ENCODE peak calls at places on chromosome 10, in four cellular contexts. One of them, this sample, is unnamed.

GRCh38 chr10:3977761-3978160 is 192.8 kb upstream of the KLF6 start:
- DNase-seq in GM12878: no peak
- DNase-seq in HepG2: peak; percentile 2
- DNase-seq in H1: no peak
- DNase-seq in this sample: no peak

GRCh38 chr10:22444219-22444788 is 99.0 kb downstream of the SPAG6 start:
- DNase-seq in H1: no peak
- DNase-seq in GM12878: no peak
- DNase-seq in HepG2: no peak
- DNase-seq in this sample: no peak

GRCh38 chr10:47024399-47025252 is 113.4 kb downstream of the PTPN20 start:
- DNase-seq in H1: peak; percentile 33
- DNase-seq in HepG2: peak; percentile 53
- DNase-seq in GM12878: peak; percentile 16
- DNase-seq in this sample: peak; percentile 88

GRCh38 chr10:58275261-58275660 is 6.3 kb downstream of the CISD1 start:
- DNase-seq in GM12878: no peak
- DNase-seq in H1: no peak
- DNase-seq in HepG2: no peak
- DNase-seq in this sample: no peak

GRCh38 chr10:20041931-20042330 is 225.7 kb downstream of the PLXDC2 start:
- DNase-seq in HepG2: no peak
- DNase-seq in GM12878: no peak
- DNase-seq in H1: no peak
- DNase-seq in this sample: no peak

GRCh38 chr10:93894516-93895378 is 969 bp downstream of the SLC35G1 start:
- DNase-seq in H1: no peak
- DNase-seq in HepG2: no peak
- DNase-seq in GM12878: no peak
- DNase-seq in this sample: no peak

GRCh38 chr10:100146875-100147665 is 38.8 kb downstream of the ERLIN1 start:
- DNase-seq in GM12878: no peak
- DNase-seq in HepG2: no peak
- DNase-seq in H1: no peak
- DNase-seq in this sample: no peak

GRCh38 chr10:102997998-102998397 is 79.9 kb downstream of the CNNM2 start:
- DNase-seq in HepG2: peak; percentile 65
- DNase-seq in GM12878: peak; percentile 33
- DNase-seq in H1: no peak
- DNase-seq in this sample: no peak

GRCh38 chr10:119543814-119544642 is 1.5 kb upstream of the RGS10 start:
- DNase-seq in HepG2: no peak
- DNase-seq in GM12878: no peak
- DNase-seq in H1: no peak
- DNase-seq in this sample: no peak

GRCh38 chr10:88028654-88029053 is 165.2 kb downstream of the PTEN start:
- DNase-seq in H1: no peak
- DNase-seq in HepG2: peak; percentile 61
- DNase-seq in GM12878: no peak
- DNase-seq in this sample: no peak

GRCh38 chr10:62059424-62059913 is 158.0 kb downstream of the ARID5B start:
- DNase-seq in HepG2: no peak
- DNase-seq in GM12878: no peak
- DNase-seq in H1: no peak
- DNase-seq in this sample: no peak

GRCh38 chr10:85333594-85333993 is 1005.2 kb downstream of the CCSER2 start:
- DNase-seq in H1: no peak
- DNase-seq in GM12878: no peak
- DNase-seq in HepG2: no peak
- DNase-seq in this sample: no peak

GRCh38 chr10:35237766-35238512 is 98.4 kb upstream of the CCNY start:
- DNase-seq in GM12878: no peak
- DNase-seq in HepG2: peak; percentile 44
- DNase-seq in H1: no peak
- DNase-seq in this sample: no peak

GRCh38 chr10:94687625-94688248 is 4.2 kb downstream of the CYP2C18 start:
- DNase-seq in HepG2: no peak
- DNase-seq in GM12878: no peak
- DNase-seq in H1: no peak
- DNase-seq in this sample: no peak

GRCh38 chr10:74113546-74113945 is 37.1 kb downstream of the AP3M1 start:
- DNase-seq in HepG2: no peak
- DNase-seq in GM12878: no peak
- DNase-seq in H1: no peak
- DNase-seq in this sample: no peak

GRCh38 chr10:20659225-20659624 is 237.9 kb downstream of the NEBL start:
- DNase-seq in HepG2: no peak
- DNase-seq in GM12878: no peak
- DNase-seq in H1: no peak
- DNase-seq in this sample: no peak

GRCh38 chr10:28719789-28720436 is 42.6 kb downstream of the BAMBI start:
- DNase-seq in GM12878: no peak
- DNase-seq in HepG2: peak; percentile 53
- DNase-seq in H1: no peak
- DNase-seq in this sample: no peak

GRCh38 chr10:73650537-73651331 is 5.1 kb downstream of the SYNPO2L start:
- DNase-seq in H1: no peak
- DNase-seq in GM12878: peak; percentile 65
- DNase-seq in HepG2: no peak
- DNase-seq in this sample: no peak

GRCh38 chr10:129631870-129632623 is 165.0 kb downstream of the MGMT start:
- DNase-seq in H1: no peak
- DNase-seq in GM12878: no peak
- DNase-seq in HepG2: no peak
- DNase-seq in this sample: no peak

GRCh38 chr10:97861351-97861750 is 11.7 kb downstream of the GOLGA7B start:
- DNase-seq in H1: no peak
- DNase-seq in GM12878: no peak
- DNase-seq in HepG2: no peak
- DNase-seq in this sample: no peak

GRCh38 chr10:121338206-121338991 is 259.8 kb downstream of the FGFR2 start:
- DNase-seq in H1: no peak
- DNase-seq in HepG2: no peak
- DNase-seq in GM12878: no peak
- DNase-seq in this sample: no peak

GRCh38 chr10:123194056-123194455 is 39.9 kb downstream of the BUB3 start:
- DNase-seq in H1: no peak
- DNase-seq in GM12878: no peak
- DNase-seq in HepG2: no peak
- DNase-seq in this sample: no peak

GRCh38 chr10:86376852-86377796 is 10.5 kb upstream of the GRID1 start:
- DNase-seq in HepG2: peak; percentile 45
- DNase-seq in GM12878: no peak
- DNase-seq in H1: no peak
- DNase-seq in this sample: peak; percentile 78

GRCh38 chr10:15719899-15720634 is at the start of gene ITGA8:
- DNase-seq in H1: no peak
- DNase-seq in HepG2: no peak
- DNase-seq in GM12878: no peak
- DNase-seq in this sample: no peak

GRCh38 chr10:87845624-87846377 is 17.5 kb downstream of the KLLN start:
- DNase-seq in GM12878: no peak
- DNase-seq in HepG2: no peak
- DNase-seq in H1: no peak
- DNase-seq in this sample: no peak

GRCh38 chr10:107692072-107692471 is 527.6 kb upstream of the SORCS1 start:
- DNase-seq in GM12878: no peak
- DNase-seq in HepG2: no peak
- DNase-seq in H1: no peak
- DNase-seq in this sample: no peak

GRCh38 chr10:131238669-131239280 is 72.7 kb downstream of the TCERG1L start:
- DNase-seq in H1: no peak
- DNase-seq in GM12878: no peak
- DNase-seq in HepG2: no peak
- DNase-seq in this sample: no peak

GRCh38 chr10:97573021-97573420 is 442 bp downstream of the ANKRD2 start:
- DNase-seq in GM12878: no peak
- DNase-seq in H1: no peak
- DNase-seq in HepG2: no peak
- DNase-seq in this sample: no peak

GRCh38 chr10:105210546-105210945 is 569.5 kb downstream of the SORCS3 start:
- DNase-seq in H1: no peak
- DNase-seq in GM12878: no peak
- DNase-seq in HepG2: no peak
- DNase-seq in this sample: no peak

GRCh38 chr10:92123031-92123450 is 167.8 kb downstream of the CPEB3 start:
- DNase-seq in HepG2: peak; percentile 91
- DNase-seq in H1: no peak
- DNase-seq in GM12878: no peak
- DNase-seq in this sample: no peak

GRCh38 chr10:62172465-62172864 is 96.2 kb downstream of the RTKN2 start:
- DNase-seq in H1: no peak
- DNase-seq in GM12878: no peak
- DNase-seq in HepG2: no peak
- DNase-seq in this sample: no peak

GRCh38 chr10:4646546-4646945 is 179.5 kb upstream of the AKR1E2 start:
- DNase-seq in HepG2: no peak
- DNase-seq in GM12878: no peak
- DNase-seq in H1: no peak
- DNase-seq in this sample: no peak

GRCh38 chr10:78778446-78779338 is 290.1 kb upstream of the ZMIZ1 start:
- DNase-seq in H1: no peak
- DNase-seq in GM12878: no peak
- DNase-seq in HepG2: peak; percentile 28
- DNase-seq in this sample: no peak
- TF ChIP-seq BRCA1 in H1: no peak
- TF ChIP-seq BRCA1 in GM12878: no peak
- TF ChIP-seq BRCA1 in HepG2: no peak
- TF ChIP-seq BRCA1 in this sample: no peak

GRCh38 chr10:42998481-42999384 is 78.1 kb upstream of the RET start:
- DNase-seq in HepG2: no peak
- DNase-seq in GM12878: no peak
- DNase-seq in H1: no peak
- DNase-seq in this sample: no peak
- TF ChIP-seq BRCA1 in HepG2: no peak
- TF ChIP-seq BRCA1 in GM12878: no peak
- TF ChIP-seq BRCA1 in H1: no peak
- TF ChIP-seq BRCA1 in this sample: no peak

DNA sequence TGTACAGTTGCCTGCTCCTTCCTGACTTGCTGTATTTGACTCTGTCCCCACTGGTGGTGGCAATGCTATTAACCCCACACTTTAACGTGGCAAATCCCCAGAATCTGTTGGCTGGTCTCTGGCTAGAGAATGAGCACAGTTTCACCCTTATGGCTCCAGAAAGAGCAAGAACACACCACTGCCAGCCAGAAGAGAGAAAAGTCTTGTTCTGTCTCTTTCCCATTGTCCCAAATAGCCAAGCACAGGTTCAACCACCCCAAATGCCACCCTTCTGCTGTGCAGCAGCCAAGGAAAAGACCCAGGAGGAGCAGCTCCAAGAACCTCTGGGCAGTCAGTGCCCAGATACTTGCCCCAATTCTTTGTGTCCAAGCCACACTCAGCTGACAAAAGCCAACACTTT is 11.3 kb downstream of the SLC16A9 start:
- DNase-seq in H1: no peak
- DNase-seq in GM12878: no peak
- DNase-seq in HepG2: no peak
- DNase-seq in this sample: no peak
- TF ChIP-seq BRCA1 in H1: no peak
- TF ChIP-seq BRCA1 in GM12878: no peak
- TF ChIP-seq BRCA1 in HepG2: no peak
- TF ChIP-seq BRCA1 in this sample: no peak

GRCh38 chr10:32413513-32413912 is 32.4 kb upstream of the CCDC7 start:
- DNase-seq in H1: no peak
- DNase-seq in GM12878: no peak
- DNase-seq in HepG2: no peak
- DNase-seq in this sample: no peak
- TF ChIP-seq BRCA1 in H1: no peak
- TF ChIP-seq BRCA1 in GM12878: no peak
- TF ChIP-seq BRCA1 in HepG2: no peak
- TF ChIP-seq BRCA1 in this sample: no peak

DNA sequence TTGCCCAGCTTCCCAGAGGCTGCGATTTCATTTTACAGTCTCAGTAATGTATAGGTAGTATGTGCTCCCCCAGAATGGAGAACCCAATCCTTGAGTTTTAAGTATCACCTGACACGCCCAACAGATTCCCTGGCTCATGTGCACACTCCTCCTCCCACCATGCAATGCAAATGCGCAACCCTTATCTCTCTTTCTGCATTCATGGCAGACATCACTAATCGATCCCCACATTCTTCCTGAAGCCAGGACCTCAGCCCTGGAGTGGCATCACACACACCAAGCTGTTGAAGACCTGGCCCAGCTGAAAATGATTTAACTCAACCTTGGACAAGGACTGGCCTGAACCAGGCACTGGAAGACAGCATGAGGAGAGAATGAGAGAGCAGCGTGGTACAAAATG is 68.4 kb downstream of the ZRANB1 start:
- DNase-seq in H1: no peak
- DNase-seq in GM12878: no peak
- DNase-seq in HepG2: no peak
- DNase-seq in this sample: no peak
- TF ChIP-seq BRCA1 in H1: no peak
- TF ChIP-seq BRCA1 in GM12878: no peak
- TF ChIP-seq BRCA1 in HepG2: no peak
- TF ChIP-seq BRCA1 in this sample: no peak

DNA sequence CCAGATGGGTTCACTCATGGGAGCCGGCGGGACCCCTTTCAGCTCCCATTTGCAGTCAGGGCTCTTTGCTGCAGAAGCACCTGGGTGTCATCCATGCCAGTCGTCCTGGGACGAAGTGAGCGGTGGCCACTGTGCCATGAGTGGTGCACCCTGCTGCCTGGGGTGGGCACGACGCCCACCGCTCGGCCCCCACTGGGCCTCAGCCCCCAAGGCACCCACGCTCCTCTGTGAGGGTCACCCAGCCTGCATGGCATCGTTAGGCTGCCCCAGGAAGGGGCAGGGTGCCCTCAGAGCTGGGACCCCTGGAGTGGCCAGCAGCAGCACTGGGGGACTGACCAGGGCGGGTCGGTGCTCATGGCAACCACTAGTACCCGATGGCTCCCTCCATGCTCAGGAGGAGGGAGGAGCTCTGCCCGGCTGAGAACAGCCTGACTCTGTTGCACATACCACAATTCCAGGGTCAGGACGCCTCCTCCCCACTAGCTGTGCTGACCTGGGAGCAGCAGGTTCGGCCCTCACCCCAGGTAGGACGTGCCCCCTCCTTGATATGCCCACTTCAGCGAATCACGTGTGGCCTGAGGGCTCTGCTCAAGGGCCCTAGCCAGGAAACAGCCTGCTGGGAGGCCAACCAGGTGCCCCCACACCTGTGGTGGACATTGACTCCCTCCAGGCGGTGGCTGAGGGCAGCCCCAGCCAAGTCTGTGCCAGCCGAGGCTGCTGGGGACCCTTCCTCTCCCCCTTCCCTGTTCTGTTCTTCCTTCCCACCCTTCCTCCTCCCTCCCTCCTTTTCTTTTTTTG is 28.5 kb upstream of the CFAP46 start:
- DNase-seq in GM12878: no peak
- DNase-seq in H1: no peak
- DNase-seq in HepG2: no peak
- DNase-seq in this sample: no peak
- TF ChIP-seq BRCA1 in GM12878: no peak
- TF ChIP-seq BRCA1 in H1: no peak
- TF ChIP-seq BRCA1 in HepG2: no peak
- TF ChIP-seq BRCA1 in this sample: no peak